ENCODE peak calls at places on chromosomes 13 and 19, in six cellular contexts. Q, W, K, T, R and B are unnamed samples.

GRCh38 chr19:46009530-46010510 is 13.0 kb downstream of the PGLYRP1 start:
- DNase-seq in Q (peak; percentile 1), W (peak; percentile 42), K (peak; percentile 85), T (peak; percentile 82), R (peak; percentile 69), B (peak; percentile 96)

GRCh38 chr19:17305211-17305516 is 508 bp upstream of the MRPL34 start:
- DNase-seq in Q (no peak), W (no peak), K (no peak), T (no peak), R (no peak), B (no peak)

GRCh38 chr19:46944918-46945628 is 74.6 kb upstream of the NPAS1 start:
- DNase-seq in Q (no peak), W (no peak), K (peak; percentile 78), T (no peak), R (no peak), B (peak; percentile 88)

GRCh38 chr19:10706990-10707389 is 5.8 kb downstream of the QTRT1 start:
- DNase-seq in Q (no peak), W (no peak), K (no peak), T (no peak), R (no peak), B (no peak)

GRCh38 chr19:48480151-48480475 is 10.9 kb downstream of the CYTH2 start:
- DNase-seq in Q (no peak), W (no peak), K (peak; percentile 91), T (peak; percentile 59), R (peak; percentile 32), B (peak; percentile 87)

GRCh38 chr13:20658451-20658850 is 45.0 kb upstream of the IL17D start:
- DNase-seq in Q (no peak), W (no peak), K (no peak), T (no peak), R (no peak), B (no peak)

GRCh38 chr19:17794731-17795494 is at the start of gene B3GNT3:
- DNase-seq in Q (no peak), W (peak; percentile 83), K (peak; percentile 89), T (no peak), R (peak; percentile 31), B (no peak)

GRCh38 chr13:46389985-46390384 is 2.9 kb upstream of the RUBCNL start:
- DNase-seq in Q (no peak), W (no peak), K (no peak), T (peak; percentile 30), R (peak; percentile 23), B (peak; percentile 83)

GRCh38 chr19:46481187-46481586 is 9.8 kb upstream of the PNMA8A start:
- DNase-seq in Q (no peak), W (no peak), K (no peak), T (no peak), R (no peak), B (no peak)

GRCh38 chr19:44972802-44973201 is 17.6 kb downstream of the CLPTM1 start:
- DNase-seq in Q (no peak), W (no peak), K (no peak), T (no peak), R (no peak), B (no peak)

GRCh38 chr13:21458457-21458815 is 667 bp downstream of the ZDHHC20 start:
- DNase-seq in Q (peak; percentile 10), W (no peak), K (peak; percentile 78), T (peak; percentile 78), R (peak; percentile 61), B (peak; percentile 33)

GRCh38 chr13:112688560-112689497 is 1.0 kb upstream of the ATP11A start:
- DNase-seq in Q (no peak), W (no peak), K (peak; percentile 47), T (peak; percentile 80), R (peak; percentile 70), B (no peak)

GRCh38 chr19:36160821-36161596 is 8.8 kb upstream of the COX7A1 start:
- DNase-seq in Q (no peak), W (no peak), K (peak; percentile 57), T (no peak), R (no peak), B (no peak)

GRCh38 chr19:17394891-17395415 is 957 bp upstream of the CCDC194 start:
- DNase-seq in Q (no peak), W (peak; percentile 71), K (peak; percentile 97), T (peak; percentile 88), R (peak; percentile 87), B (peak; percentile 25)

GRCh38 chr13:60887711-60888110 is 490.7 kb downstream of the TDRD3 start:
- DNase-seq in Q (no peak), W (no peak), K (no peak), T (no peak), R (no peak), B (no peak)

GRCh38 chr13:60230593-60230992 is 66.9 kb upstream of the DIAPH3 start:
- DNase-seq in Q (no peak), W (no peak), K (no peak), T (no peak), R (no peak), B (no peak)

GRCh38 chr13:36965767-36966166 is 33.4 kb downstream of the ALG5 start:
- DNase-seq in Q (no peak), W (peak; percentile 15), K (no peak), T (no peak), R (no peak), B (no peak)

GRCh38 chr13:36601186-36601585 is 72.6 kb upstream of the SERTM1 start:
- DNase-seq in Q (no peak), W (no peak), K (no peak), T (no peak), R (no peak), B (no peak)